ENCODE peak calls at places on chromosome 20, in seven cellular contexts. T, W, M, Y, E, H and Z are unnamed samples.

GRCh38 chr20:63406011-63406410 is 44.9 kb upstream of the CHRNA4 start:
- DNase-seq in W (no peak), Y (no peak), H (no peak), M (no peak), T (no peak), E (no peak), Z (no peak)

GRCh38 chr20:8860011-8860495 is 208.8 kb upstream of the PLCB4 start:
- DNase-seq in H (no peak), E (no peak), W (peak; percentile 96), Y (no peak), T (peak; percentile 92), M (no peak), Z (peak; percentile 78)

GRCh38 chr20:57890254-57890800 is 180.5 kb upstream of the PMEPA1 start:
- DNase-seq in Y (no peak), W (no peak), H (no peak), E (no peak), M (no peak), T (no peak), Z (no peak)

GRCh38 chr20:62736026-62736406 is 27.4 kb downstream of the NTSR1 start:
- DNase-seq in H (no peak), E (peak; percentile 5), T (no peak), Y (peak; percentile 20), W (no peak), M (no peak), Z (no peak)

GRCh38 chr20:50467618-50468373 is 42.4 kb upstream of the PTPN1 start:
- DNase-seq in W (peak; percentile 51), E (no peak), M (no peak), T (peak; percentile 29), H (no peak), Y (no peak), Z (peak; percentile 61)

GRCh38 chr20:7691647-7692046 is 248.6 kb downstream of the HAO1 start:
- DNase-seq in W (no peak), M (no peak), Y (no peak), T (peak; percentile 54), E (no peak), H (no peak), Z (peak; percentile 50)

GRCh38 chr20:38658879-38659612 is 57.4 kb downstream of the ARHGAP40 start:
- DNase-seq in M (peak; percentile 67), E (no peak), H (no peak), T (no peak), Y (no peak), W (no peak), Z (no peak)

GRCh38 chr20:2507875-2508630 is 662 bp downstream of the ZNF343 start:
- DNase-seq in W (peak; percentile 63), E (peak; percentile 23), T (no peak), H (no peak), Y (no peak), M (no peak), Z (peak; percentile 75)

GRCh38 chr20:22383156-22383555 is 201.2 kb downstream of the FOXA2 start:
- DNase-seq in M (no peak), H (no peak), T (peak; percentile 48), W (peak; percentile 48), Y (no peak), E (no peak), Z (no peak)

GRCh38 chr20:8547968-8548588 is 416.0 kb downstream of the PLCB1 start:
- DNase-seq in M (no peak), E (no peak), W (no peak), Y (no peak), T (no peak), H (no peak), Z (no peak)

GRCh38 chr20:11850901-11851300 is 66.8 kb upstream of the BTBD3 start:
- DNase-seq in W (peak; percentile 34), Y (no peak), E (no peak), H (no peak), M (no peak), T (peak; percentile 59), Z (no peak)

GRCh38 chr20:63093966-63094766 is 87.4 kb upstream of the BHLHE23 start:
- DNase-seq in W (no peak), M (no peak), Y (no peak), T (no peak), H (no peak), E (peak; percentile 4), Z (no peak)

GRCh38 chr20:11271920-11272594 is 598.3 kb upstream of the JAG1 start:
- DNase-seq in H (no peak), E (no peak), T (no peak), W (no peak), Y (no peak), M (no peak), Z (no peak)

GRCh38 chr20:52621401-52621800 is 350.8 kb upstream of the TSHZ2 start:
- DNase-seq in T (no peak), H (no peak), W (no peak), E (no peak), M (no peak), Y (no peak), Z (no peak)

GRCh38 chr20:62900692-62901584 is 25.4 kb downstream of the DIDO1 start:
- DNase-seq in W (no peak), E (peak; percentile 53), Y (no peak), M (peak; percentile 50), T (no peak), H (peak; percentile 71), Z (no peak)

GRCh38 chr20:19074828-19075516 is 137.5 kb upstream of the SLC24A3 start:
- DNase-seq in T (no peak), M (peak; percentile 25), H (no peak), E (no peak), Y (no peak), W (no peak), Z (no peak)

GRCh38 chr20:58467572-58468330 is 47.4 kb downstream of the APCDD1L start:
- DNase-seq in E (no peak), T (no peak), Y (no peak), W (no peak), M (no peak), H (no peak), Z (no peak)

GRCh38 chr20:32444474-32445220 is 86.5 kb downstream of the ASXL1 start:
- DNase-seq in M (no peak), W (no peak), T (no peak), Y (no peak), H (no peak), E (peak; percentile 2), Z (no peak)

GRCh38 chr20:50385733-50386640 is 124.2 kb upstream of the PTPN1 start:
- DNase-seq in M (no peak), Y (no peak), H (no peak), E (no peak), W (no peak), T (no peak), Z (no peak)

GRCh38 chr20:43949741-43950618 is 35.3 kb downstream of the TOX2 start:
- DNase-seq in M (peak; percentile 75), T (no peak), E (peak; percentile 59), H (no peak), W (no peak), Y (peak; percentile 38), Z (no peak)

GRCh38 chr20:44701889-44702288 is 13.3 kb upstream of the CCN5 start:
- DNase-seq in Y (no peak), T (no peak), M (no peak), W (no peak), H (no peak), E (no peak), Z (no peak)

GRCh38 chr20:61480158-61480825 is 228.2 kb downstream of the CDH4 start:
- DNase-seq in Y (no peak), H (no peak), T (no peak), E (no peak), M (no peak), W (no peak), Z (no peak)
- TF ChIP-seq CTCF in Y (no peak), H (no peak), T (no peak), E (no peak), M (no peak), W (no peak), Z (no peak)

GRCh38 chr20:59992531-59992930 is 34.3 kb downstream of the CDH26 start:
- DNase-seq in Y (no peak), H (no peak), W (peak; percentile 13), M (no peak), E (no peak), T (no peak), Z (no peak)
- TF ChIP-seq CTCF in Y (no peak), H (no peak), W (peak; percentile 38), M (no peak), E (no peak), T (no peak), Z (no peak)

GRCh38 chr20:4811257-4811656 is 89.5 kb downstream of the PRND start:
- DNase-seq in Y (no peak), T (no peak), M (no peak), W (no peak), H (no peak), E (no peak), Z (no peak)
- TF ChIP-seq CTCF in Y (no peak), T (no peak), M (no peak), W (no peak), H (no peak), E (no peak), Z (no peak)

GRCh38 chr20:46964299-46965123 is 69.9 kb downstream of the EYA2 start:
- DNase-seq in Y (no peak), T (no peak), H (peak; percentile 57), M (no peak), E (no peak), W (no peak), Z (no peak)

GRCh38 chr20:46960536-46960935 is 65.9 kb downstream of the EYA2 start:
- DNase-seq in Y (no peak), E (no peak), H (no peak), T (no peak), W (no peak), M (no peak), Z (no peak)

GRCh38 chr20:46963196-46963529 is 68.5 kb downstream of the EYA2 start:
- DNase-seq in T (no peak), H (peak; percentile 51), W (no peak), E (no peak), M (no peak), Y (no peak), Z (no peak)

GRCh38 chr20:46963758-46964181 is 69.1 kb downstream of the EYA2 start:
- DNase-seq in Y (no peak), M (no peak), H (peak; percentile 53), E (no peak), T (no peak), W (peak; percentile 44), Z (peak; percentile 38)

DNA sequence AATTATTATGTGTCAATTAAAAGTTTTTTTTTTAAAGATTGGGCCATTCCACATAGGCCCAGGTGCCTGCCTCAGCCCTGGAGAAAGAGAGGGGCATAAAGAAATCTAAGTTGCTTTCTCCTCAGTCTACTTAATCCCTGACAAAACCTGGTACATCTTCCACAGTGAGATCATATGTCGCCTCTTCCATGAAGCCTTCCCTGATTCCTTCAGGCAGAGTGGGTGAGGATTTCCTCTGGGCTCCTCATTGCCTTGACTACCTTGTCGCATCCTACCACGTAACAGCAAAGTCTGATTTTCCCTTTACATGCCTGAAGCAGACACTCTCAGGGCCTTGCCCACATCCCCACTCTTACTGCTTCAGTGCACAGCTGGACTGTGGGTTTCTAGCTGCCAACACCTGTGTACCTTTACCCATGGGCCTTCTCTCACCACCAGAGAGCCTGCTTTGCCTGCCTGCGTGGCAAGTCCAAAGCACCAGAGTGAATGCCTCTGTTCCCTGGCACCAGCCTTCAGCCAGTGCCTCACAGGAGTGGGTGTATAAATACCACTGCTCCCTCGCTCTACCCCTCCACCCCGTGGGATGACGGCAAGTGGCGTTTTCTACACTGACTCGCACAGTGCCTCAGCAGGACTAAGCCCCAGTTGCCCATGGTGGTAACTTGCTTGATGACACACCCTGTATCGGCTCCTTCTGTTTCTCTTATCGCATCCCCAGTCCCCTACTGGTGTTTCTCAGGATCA is 68.0 kb downstream of the EYA2 start:
- DNase-seq in E (no peak), Y (no peak), M (no peak), H (no peak), W (no peak), T (no peak), Z (no peak)
- TF ChIP-seq CTCF in E (no peak), Y (no peak), M (no peak), H (no peak), W (no peak), T (no peak), Z (no peak)